ENCODE peak calls at places on chromosomes 2 and 18, in four cellular contexts. L, Y, J and B are unnamed samples.

GRCh38 chr2:200383380-200384110 is 77.1 kb downstream of the SPATS2L start:
- DNase-seq in Y (peak), J (peak), L (no peak), B (no peak)

GRCh38 chr2:10304458-10305253 is 2.0 kb downstream of the HPCAL1 start:
- DNase-seq in L (no peak), Y (no peak), J (no peak), B (no peak)

GRCh38 chr2:180991361-180991760 is 11.0 kb downstream of the UBE2E3 start:
- DNase-seq in J (no peak), L (no peak), Y (no peak), B (no peak)

GRCh38 chr18:58484989-58485962 is 143.6 kb downstream of the ALPK2 start:
- DNase-seq in L (no peak), J (no peak), Y (no peak), B (no peak)

GRCh38 chr2:26652361-26653041 is 11.3 kb upstream of the CIB4 start:
- DNase-seq in J (peak), Y (no peak), L (peak), B (peak)

GRCh38 chr18:57574866-57575265 is 11.6 kb downstream of the FECH start:
- DNase-seq in Y (no peak), L (no peak), J (no peak), B (no peak)

GRCh38 chr2:46175409-46175808 is 121.8 kb upstream of the EPAS1 start:
- DNase-seq in Y (no peak), L (no peak), J (peak), B (no peak)

GRCh38 chr2:230416061-230416721 is at the start of gene SP100:
- DNase-seq in J (peak), Y (peak), L (peak), B (peak)

GRCh38 chr18:21366896-21367295 is 124.9 kb downstream of the GREB1L start:
- DNase-seq in J (no peak), L (no peak), Y (no peak), B (no peak)

GRCh38 chr2:76760367-76760704 is 761.8 kb downstream of the LRRTM4 start:
- DNase-seq in J (no peak), Y (no peak), L (no peak), B (no peak)

GRCh38 chr2:9168851-9169250 is 37.8 kb upstream of the ASAP2 start:
- DNase-seq in L (no peak), Y (no peak), J (no peak), B (no peak)

GRCh38 chr2:187349328-187349944 is 98.6 kb downstream of the CALCRL start:
- DNase-seq in L (no peak), J (peak), Y (no peak), B (no peak)

GRCh38 chr2:143843696-143844095 is 676.2 kb downstream of the ZEB2 start:
- DNase-seq in J (no peak), L (no peak), Y (no peak), B (no peak)